ENCODE peak calls at places on chromosomes 5 and 9, in seven cellular contexts. M is BE2C, O is fibroblast of villous mesenchyme, D is B cell, E is Panc1, K is astrocyte of the spinal cord, G is GM20000. P is an unnamed sample.

GRCh38 chr5:127968998-127969397 is 114.6 kb upstream of the SLC12A2 start:
- DNase-seq in K (no peak), G (no peak), E (no peak), M (no peak), O (peak; percentile 16), D (no peak), P (no peak)

GRCh38 chr9:30732060-30732459 is 1652.4 kb upstream of the ACO1 start:
- DNase-seq in O (no peak), K (no peak), E (no peak), M (peak; percentile 10), G (no peak), D (no peak), P (no peak)

GRCh38 chr5:79510638-79511037 is 3.3 kb downstream of the HOMER1 start:
- DNase-seq in E (no peak), G (no peak), M (no peak), K (no peak), D (no peak), O (no peak), P (no peak)

GRCh38 chr9:24602687-24603352 is 57.1 kb upstream of the IZUMO3 start:
- DNase-seq in M (no peak), K (peak; percentile 66), G (no peak), D (no peak), O (no peak), E (no peak), P (no peak)

GRCh38 chr5:16615737-16616535 is 861 bp downstream of the RETREG1 start:
- DNase-seq in E (no peak), O (no peak), M (no peak), G (peak; percentile 24), D (peak; percentile 5), K (no peak), P (no peak)

GRCh38 chr5:175680463-175680862 is 22.6 kb downstream of the HRH2 start:
- DNase-seq in D (no peak), K (no peak), M (no peak), G (no peak), O (no peak), E (no peak), P (no peak)

GRCh38 chr5:111337133-111337532 is 112.9 kb downstream of the CAMK4 start:
- DNase-seq in D (no peak), O (no peak), K (no peak), E (no peak), G (no peak), M (no peak), P (no peak)

GRCh38 chr9:14515564-14516198 is 177.6 kb downstream of the ZDHHC21 start:
- DNase-seq in D (no peak), K (peak; percentile 69), G (no peak), E (no peak), O (no peak), M (peak; percentile 84), P (no peak)

GRCh38 chr5:96329294-96329693 is 103.8 kb downstream of the PCSK1 start:
- DNase-seq in O (no peak), G (no peak), M (no peak), E (no peak), K (no peak), D (no peak), P (no peak)

GRCh38 chr5:96326902-96327301 is 106.1 kb downstream of the PCSK1 start:
- DNase-seq in O (no peak), M (no peak), G (no peak), E (no peak), D (no peak), K (no peak), P (no peak)

GRCh38 chr5:96330532-96331140 is 102.4 kb downstream of the PCSK1 start:
- DNase-seq in K (no peak), G (no peak), E (no peak), O (peak; percentile 32), D (no peak), M (no peak), P (no peak)

GRCh38 chr5:96329886-96330531 is 103.0 kb downstream of the PCSK1 start:
- DNase-seq in M (no peak), G (no peak), D (no peak), O (no peak), E (no peak), K (no peak), P (no peak)

GRCh38 chr5:96327728-96328127 is 105.3 kb downstream of the PCSK1 start:
- DNase-seq in E (no peak), O (no peak), D (no peak), K (no peak), G (no peak), M (peak; percentile 24), P (no peak)
- TF ChIP-seq CTCF in E (no peak), O (no peak), D (no peak), K (no peak), G (no peak), M (peak; percentile 31), P (no peak)

GRCh38 chr9:95201201-95201600 is 116.3 kb downstream of the FANCC start:
- DNase-seq in M (no peak), E (no peak), D (no peak), K (peak; percentile 38), G (no peak), O (no peak), P (no peak)
- TF ChIP-seq CTCF in M (no peak), E (no peak), D (no peak), K (no peak), G (no peak), O (no peak), P (no peak)

GRCh38 chr5:92380069-92380770 is 997.1 kb upstream of the ARRDC3 start:
- DNase-seq in M (no peak), O (peak; percentile 19), E (no peak), G (no peak), D (no peak), K (peak; percentile 26), P (no peak)
- TF ChIP-seq CTCF in M (no peak), O (no peak), E (no peak), G (no peak), D (no peak), K (no peak), P (no peak)

DNA sequence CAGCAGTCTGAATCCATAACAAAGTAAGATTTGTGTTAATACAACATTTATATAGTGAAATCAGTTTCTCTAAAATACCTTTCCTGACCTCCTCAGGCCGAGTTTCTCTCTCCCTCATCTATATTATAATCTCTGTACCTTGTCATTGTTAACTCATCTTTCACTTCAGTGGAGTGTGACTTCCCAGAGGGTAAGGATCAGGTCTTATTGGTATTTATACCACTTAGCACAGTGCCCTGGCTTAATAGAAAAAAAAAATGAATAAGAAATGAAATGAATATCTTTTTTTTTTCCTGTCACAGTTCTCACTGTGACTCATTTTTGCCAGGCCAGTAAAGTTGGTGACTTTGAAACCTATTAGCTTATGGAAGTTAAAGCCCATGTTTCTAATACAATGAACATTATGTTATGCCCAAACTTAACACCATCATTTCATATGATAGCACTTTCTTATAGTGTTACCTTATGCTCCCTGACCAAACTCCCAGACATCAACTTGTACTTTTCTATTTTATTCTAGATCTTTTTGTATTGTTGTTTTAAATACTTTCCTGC is 90.1 kb downstream of the NR3C1 start:
- DNase-seq in G (no peak), E (no peak), K (no peak), D (no peak), M (no peak), O (no peak), P (no peak)
- TF ChIP-seq CTCF in G (no peak), E (no peak), K (no peak), D (no peak), M (no peak), O (no peak), P (no peak)

GRCh38 chr5:173924899-173925298 is 36.8 kb downstream of the CPEB4 start:
- DNase-seq in K (no peak), G (no peak), D (no peak), O (no peak), M (no peak), E (no peak), P (no peak)
- TF ChIP-seq CTCF in K (no peak), G (no peak), D (no peak), O (no peak), M (no peak), E (no peak), P (no peak)

DNA sequence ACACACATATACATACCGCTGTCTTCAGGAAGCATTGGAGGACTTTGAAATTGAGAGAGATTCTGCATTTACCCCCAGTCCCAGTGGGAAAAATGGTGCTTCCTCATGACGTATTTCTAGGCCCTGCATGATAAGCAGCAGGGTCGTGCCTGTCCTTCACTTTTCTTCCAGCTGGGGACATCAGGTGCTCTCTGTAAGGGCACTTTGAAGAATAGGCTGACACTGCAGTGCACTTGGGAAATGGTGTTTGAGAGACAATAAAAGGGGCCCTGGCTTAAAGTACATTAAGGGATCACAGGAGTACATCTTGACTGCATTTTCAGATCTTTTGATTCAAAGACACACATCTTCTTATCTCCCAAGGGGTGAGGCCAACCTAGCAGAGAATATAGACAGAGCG is 437.8 kb downstream of the CSNK1G3 start:
- DNase-seq in E (no peak), M (no peak), G (no peak), D (no peak), O (no peak), K (no peak), P (no peak)
- TF ChIP-seq CTCF in E (no peak), M (peak; percentile 34), G (no peak), D (no peak), O (no peak), K (no peak), P (no peak)

DNA sequence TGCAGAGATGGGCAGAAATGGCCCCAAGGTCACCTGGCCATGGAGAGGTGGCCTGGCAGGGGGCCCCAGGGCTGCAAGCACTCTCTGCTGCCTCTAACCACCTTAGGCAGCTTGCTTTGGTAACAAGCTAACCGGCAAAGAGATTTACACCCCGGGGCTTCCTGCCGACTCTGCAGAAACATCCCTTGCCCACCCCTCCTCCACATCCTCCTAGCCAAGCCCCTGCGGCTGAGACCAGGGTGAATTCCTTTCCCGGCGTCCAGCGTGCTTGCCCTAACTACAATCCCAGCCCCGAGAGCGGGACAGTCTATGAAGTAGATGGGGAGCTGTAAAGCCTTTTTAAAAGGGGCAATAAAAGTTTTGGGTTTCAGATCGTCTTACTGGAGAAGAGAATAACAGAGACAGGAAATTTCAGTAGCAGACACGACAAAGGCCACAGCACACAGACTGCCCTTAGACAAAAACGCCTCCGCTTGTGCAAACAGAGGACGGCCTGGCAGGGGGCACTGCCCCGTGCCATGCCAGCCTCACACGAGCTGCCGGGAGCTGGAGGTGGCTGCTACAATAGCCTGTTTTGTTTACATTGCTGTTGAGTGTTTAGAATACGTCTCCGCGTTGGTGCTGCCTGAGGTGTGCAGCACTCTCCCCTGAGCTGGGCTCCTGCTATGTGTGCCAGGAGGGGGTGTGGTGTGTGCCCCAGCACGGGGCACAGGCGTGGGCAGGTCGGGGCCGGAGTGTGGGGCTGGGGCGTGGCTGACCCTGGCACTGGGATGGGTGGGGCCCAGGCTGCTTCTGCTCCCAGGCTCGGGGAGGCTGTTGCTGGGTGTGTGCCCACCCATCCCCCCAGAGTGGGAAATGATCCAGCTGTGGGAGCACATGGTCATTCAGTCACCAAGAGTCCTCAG is 15.3 kb downstream of the MYMK start:
- DNase-seq in E (no peak), O (peak; percentile 53), M (no peak), D (no peak), G (no peak), K (no peak), P (no peak)
- TF ChIP-seq CTCF in E (no peak), O (no peak), M (no peak), D (no peak), G (no peak), K (no peak), P (no peak)

GRCh38 chr9:105360344-105360743 is 87.5 kb upstream of the FSD1L start:
- DNase-seq in K (no peak), O (no peak), M (no peak), E (no peak), G (no peak), D (no peak), P (no peak)
- TF ChIP-seq CTCF in K (no peak), O (peak; percentile 13), M (no peak), E (peak; percentile 3), G (no peak), D (no peak), P (no peak)

GRCh38 chr5:177489119-177489716 is 8.2 kb downstream of the PDLIM7 start:
- DNase-seq in O (no peak), D (no peak), M (peak; percentile 85), G (no peak), E (no peak), K (no peak), P (no peak)
- TF ChIP-seq CTCF in O (no peak), D (no peak), M (peak; percentile 60), G (no peak), E (no peak), K (peak; percentile 25), P (no peak)